ENCODE peak calls at places on chromosomes 5 and 9, in five cellular contexts. V, B, L, F and R are unnamed samples. For H3K9me3, the result is how much of the 10 kb centered on the place peaks cover.

GRCh38 chr5:85732185-85732584 is 885.6 kb upstream of the COX7C start:
- DNase-seq in L (no peak), B (no peak), V (no peak), F (no peak), R (no peak)

GRCh38 chr5:160363122-160363521 is 7.3 kb downstream of the C1QTNF2 start:
- DNase-seq in V (no peak), F (no peak), B (no peak), L (no peak), R (no peak)

GRCh38 chr5:132820162-132820754 is 7.2 kb downstream of the SOWAHA start:
- DNase-seq in F (peak), V (peak), B (peak), L (peak), R (peak)

GRCh38 chr5:65722575-65723424 is 795 bp downstream of the NLN start:
- DNase-seq in B (peak), V (peak), F (no peak), L (no peak), R (no peak)

GRCh38 chr5:67511911-67512310 is 315.3 kb upstream of the CD180 start:
- DNase-seq in V (no peak), B (no peak), F (no peak), L (no peak), R (no peak)

GRCh38 chr5:123283031-123283430 is 140.2 kb downstream of the CEP120 start:
- DNase-seq in B (peak), V (peak), F (no peak), L (no peak), R (no peak)

GRCh38 chr5:56561-57290 is 35.2 kb upstream of the PLEKHG4B start:
- DNase-seq in V (peak), B (peak), L (no peak), F (no peak), R (no peak)

GRCh38 chr5:159510282-159510681 is 180.0 kb upstream of the IL12B start:
- DNase-seq in F (peak), V (peak), L (peak), B (peak), R (no peak)

GRCh38 chr9:37200572-37201005 is 80.2 kb downstream of the ZCCHC7 start:
- DNase-seq in L (no peak), B (peak), V (peak), F (no peak), R (no peak)

GRCh38 chr9:134358026-134358967 is 32.0 kb downstream of the RXRA start:
- DNase-seq in B (no peak), V (no peak), F (no peak), L (no peak), R (no peak)

GRCh38 chr9:124309665-124310064 is 51.9 kb downstream of the NEK6 start:
- DNase-seq in L (no peak), V (peak), B (peak), F (no peak), R (no peak)

GRCh38 chr5:14127587-14127986 is 15.6 kb upstream of the TRIO start:
- DNase-seq in V (no peak), L (no peak), F (no peak), B (no peak), R (no peak)

GRCh38 chr9:124590886-124591641 is 83.9 kb upstream of the NR5A1 start:
- DNase-seq in F (no peak), V (no peak), L (no peak), B (no peak), R (no peak)

GRCh38 chr5:87311400-87312279 is 44.0 kb downstream of the RASA1 start:
- DNase-seq in V (no peak), L (no peak), B (no peak), F (no peak), R (no peak)

GRCh38 chr9:106921341-106921899 is 58.5 kb downstream of the ZNF462 start:
- DNase-seq in L (no peak), B (peak), F (no peak), V (no peak), R (no peak)

GRCh38 chr5:132253008-132253441 is 4.5 kb upstream of the PDLIM4 start:
- DNase-seq in V (no peak), B (no peak), F (no peak), L (peak), R (peak)

GRCh38 chr9:33649463-33649862 is 125.4 kb downstream of the ANKRD18B start:
- DNase-seq in F (no peak), B (no peak), V (no peak), L (no peak), R (no peak)

GRCh38 chr5:22986281-22986680 is 133.1 kb upstream of the CDH12 start:
- DNase-seq in L (no peak), B (no peak), V (no peak), F (no peak), R (no peak)

GRCh38 chr9:95880011-95880690 is 4.7 kb downstream of the ERCC6L2 start:
- DNase-seq in B (peak), V (peak), L (no peak), F (no peak), R (no peak)

GRCh38 chr9:86614871-86615849 is 260.9 kb upstream of the TUT7 start:
- DNase-seq in L (no peak), B (peak), V (peak), F (no peak), R (no peak)

GRCh38 chr9:123073991-123074422 is 40.5 kb downstream of the GPR21 start:
- DNase-seq in L (no peak), V (no peak), F (no peak), B (peak), R (no peak)

GRCh38 chr5:672329-673139 is 20.6 kb downstream of the TPPP start:
- DNase-seq in B (peak), F (no peak), V (peak), L (peak), R (peak)

GRCh38 chr5:16659536-16659935 is 42.7 kb upstream of the RETREG1 start:
- DNase-seq in L (no peak), B (no peak), V (no peak), F (no peak), R (no peak)

GRCh38 chr9:135921749-135922310 is 14.5 kb upstream of the CAMSAP1 start:
- DNase-seq in L (peak), V (no peak), B (no peak), F (no peak), R (no peak)
- H3K4me3 ChIP-seq in L (no peak), V (no peak), B (no peak), F (no peak), R (no peak)

GRCh38 chr9:138072897-138073296 is 195.3 kb downstream of the CACNA1B start:
- DNase-seq in V (no peak), B (no peak), L (peak), F (no peak), R (no peak)
- H3K9me3 ChIP-seq in V (under half), B (under half), L (under half), F (under half), R (under half)

DNA sequence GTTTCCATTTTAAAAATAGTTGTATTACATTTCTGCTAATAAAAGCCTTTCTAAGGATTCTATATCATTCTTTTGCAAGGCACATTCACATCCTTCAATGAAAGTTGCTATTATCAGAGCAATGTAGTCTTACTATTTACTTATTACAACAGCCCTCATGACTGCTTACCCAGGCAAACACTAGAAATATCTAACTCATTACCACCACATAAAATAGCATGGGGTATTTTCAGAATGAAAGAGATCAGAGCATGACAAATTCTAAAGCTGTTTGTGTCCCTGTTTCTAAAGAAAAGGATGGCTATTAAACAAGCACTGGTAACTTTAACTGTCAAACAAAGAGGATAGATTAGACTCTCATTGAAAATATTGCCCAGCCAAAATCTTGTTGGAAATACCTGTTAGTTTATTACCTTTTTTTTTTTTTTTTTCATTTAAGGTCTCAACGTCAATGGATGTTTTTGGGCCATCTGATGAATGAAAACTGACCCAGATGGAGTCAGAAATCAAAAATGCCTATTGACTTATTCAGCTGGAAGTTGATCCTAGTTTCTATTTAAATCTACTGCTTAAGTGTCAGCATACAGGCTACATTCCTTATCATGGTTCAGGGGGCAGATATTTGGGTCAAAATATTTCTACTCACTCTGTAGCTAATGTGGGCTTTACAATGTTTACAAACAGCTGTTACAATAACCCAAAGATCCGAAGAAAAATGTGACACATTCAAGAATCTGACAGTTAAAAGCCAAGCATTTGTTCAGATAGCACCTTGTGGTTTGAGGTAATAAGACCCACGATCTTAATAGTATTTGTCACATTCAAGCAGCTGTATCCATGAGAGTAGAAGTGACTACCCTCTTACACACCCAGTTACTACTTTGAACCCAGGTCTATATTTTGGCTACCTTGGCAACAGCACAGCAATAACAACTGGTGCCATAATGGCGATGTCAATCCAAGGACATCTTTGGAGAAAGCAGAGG is 554.8 kb upstream of the MEF2C start:
- DNase-seq in F (no peak), B (no peak), L (no peak), V (peak), R (no peak)
- H3K27ac ChIP-seq in F (no peak), B (no peak), L (no peak), V (peak), R (no peak)

DNA sequence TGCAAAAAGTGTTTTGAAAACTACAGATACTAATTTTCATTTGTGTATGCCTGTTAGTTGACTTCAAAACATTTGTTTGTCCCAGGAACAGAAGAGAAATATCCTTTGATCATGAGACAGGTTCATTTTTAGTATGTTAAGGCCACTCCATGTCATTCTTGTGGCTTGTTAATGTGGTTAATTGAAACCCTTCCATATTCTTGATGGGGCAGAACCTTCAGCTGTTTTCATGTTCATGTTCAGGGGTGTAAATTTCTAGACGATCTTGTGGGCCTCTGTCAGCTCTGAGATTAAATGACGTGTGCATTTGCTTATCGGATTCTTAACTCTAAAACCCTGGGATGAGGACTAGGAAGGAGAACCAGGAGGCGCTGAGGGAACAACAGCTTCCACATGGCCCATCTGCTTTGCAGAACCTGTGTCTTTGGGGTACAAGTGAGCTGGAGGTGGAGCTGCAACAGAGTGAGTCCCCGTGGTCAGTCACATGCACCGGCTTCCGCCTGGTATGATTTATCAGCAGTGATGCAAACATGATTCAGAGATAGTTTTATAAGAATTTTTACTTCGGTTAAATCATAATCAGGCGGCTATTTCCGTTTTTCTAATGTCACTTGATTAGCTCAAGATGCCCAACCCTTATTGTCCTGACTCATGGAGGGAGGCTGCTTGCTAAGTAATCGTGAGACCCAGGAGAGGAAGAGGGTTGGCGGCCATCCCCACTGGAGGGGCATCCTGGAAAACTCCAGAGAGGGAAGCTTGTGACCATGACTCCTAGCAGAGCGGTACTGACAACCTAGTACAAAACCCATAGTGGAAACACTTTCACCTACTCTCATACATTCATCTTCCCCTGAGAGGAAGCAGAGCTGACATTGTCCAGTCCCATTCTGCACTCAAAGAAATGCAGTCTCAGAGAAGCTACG is 138.4 kb downstream of the C9orf152 start:
- DNase-seq in F (no peak), V (peak), B (peak), L (no peak), R (no peak)
- H3K4me3 ChIP-seq in F (no peak), V (no peak), B (no peak), L (no peak), R (no peak)

GRCh38 chr5:178990491-178990890 is 4.6 kb downstream of the GRM6 start:
- DNase-seq in L (peak), F (no peak), B (no peak), V (no peak), R (no peak)

GRCh38 chr5:178991190-178992145 is 3.7 kb downstream of the GRM6 start:
- DNase-seq in V (no peak), F (no peak), B (no peak), L (peak), R (no peak)

GRCh38 chr5:178989311-178989710 is 5.8 kb downstream of the GRM6 start:
- DNase-seq in F (no peak), V (no peak), L (peak), B (no peak), R (no peak)

GRCh38 chr5:178986326-178986960 is 8.7 kb downstream of the GRM6 start:
- DNase-seq in B (no peak), F (no peak), L (peak), V (no peak), R (no peak)

GRCh38 chr5:178988436-178989220 is 6.5 kb downstream of the GRM6 start:
- DNase-seq in F (no peak), L (peak), V (no peak), B (no peak), R (no peak)
- H3K9me3 ChIP-seq in F (under half), L (half or more), V (under half), B (under half), R (under half)

GRCh38 chr9:118326326-118326725 is 622.1 kb downstream of the TLR4 start:
- DNase-seq in F (no peak), V (no peak), L (no peak), B (no peak), R (no peak)

GRCh38 chr9:118330191-118330986 is 626.2 kb downstream of the TLR4 start:
- DNase-seq in L (no peak), V (no peak), F (no peak), B (no peak), R (no peak)

GRCh38 chr9:118336167-118336951 is 632.2 kb downstream of the TLR4 start:
- DNase-seq in B (no peak), L (no peak), F (no peak), V (no peak), R (no peak)

GRCh38 chr9:118336952-118337349 is 632.7 kb downstream of the TLR4 start:
- DNase-seq in V (no peak), B (no peak), L (no peak), F (no peak), R (no peak)

GRCh38 chr9:118331622-118332045 is 627.4 kb downstream of the TLR4 start:
- DNase-seq in F (no peak), L (no peak), V (peak), B (peak), R (no peak)
- H3K27ac ChIP-seq in F (no peak), L (no peak), V (no peak), B (no peak), R (no peak)

GRCh38 chr5:9853309-9853708 is 223.2 kb upstream of the TAS2R1 start:
- DNase-seq in B (no peak), F (no peak), L (no peak), V (no peak), R (no peak)
- H3K4me3 ChIP-seq in B (no peak), F (no peak), L (no peak), V (no peak), R (no peak)